ENCODE peak calls at places on chromosomes 13 and 19, in six cellular contexts. E, P, G, S, D and J are unnamed samples.

GRCh38 chr19:13978306-13978705 is 26.0 kb downstream of the DCAF15 start:
- DNase-seq in E (peak), P (no peak), G (peak), S (peak), D (no peak), J (peak)

GRCh38 chr19:33387351-33388230 is 14.1 kb downstream of the CEBPG start:
- DNase-seq in E (no peak), P (peak), G (no peak), S (no peak), D (no peak), J (no peak)

GRCh38 chr19:46896076-46896794 is 35.4 kb downstream of the ARHGAP35 start:
- DNase-seq in E (no peak), P (no peak), G (no peak), S (no peak), D (no peak), J (no peak)

GRCh38 chr13:50798923-50799322 is 44.6 kb downstream of the DLEU7 start:
- DNase-seq in E (peak), P (no peak), G (no peak), S (peak), D (no peak), J (peak)

GRCh38 chr19:801030-801860 is 4.0 kb downstream of the PTBP1 start:
- DNase-seq in E (peak), P (no peak), G (peak), S (peak), D (no peak), J (peak)

GRCh38 chr19:36916991-36917390 is 859 bp downstream of the ZNF568 start:
- DNase-seq in E (peak), P (no peak), G (no peak), S (peak), D (no peak), J (peak)

GRCh38 chr19:1141944-1142343 is 32.1 kb downstream of the SBNO2 start:
- DNase-seq in E (no peak), P (no peak), G (no peak), S (no peak), D (no peak), J (no peak)

GRCh38 chr19:16078759-16079707 is 2.7 kb downstream of the TPM4 start:
- DNase-seq in E (peak), P (peak), G (peak), S (peak), D (peak), J (peak)

GRCh38 chr13:32212420-32212819 is 102.7 kb downstream of the ZAR1L start:
- DNase-seq in E (peak), P (no peak), G (no peak), S (peak), D (no peak), J (peak)

GRCh38 chr13:97445504-97446187 is 11.7 kb downstream of the RAP2A start:
- DNase-seq in E (no peak), P (no peak), G (no peak), S (no peak), D (no peak), J (no peak)

GRCh38 chr13:19957320-19958118 is 1.0 kb upstream of the ZMYM2 start:
- DNase-seq in E (peak), P (no peak), G (peak), S (peak), D (peak), J (peak)